ENCODE peak calls at places on chromosomes 2 and 18, in nine cellular contexts. One of them, this sample, is unnamed.

GRCh38 chr18:62643181-62643580 is 72.2 kb upstream of the PHLPP1 start:
- DNase-seq in H7: no peak
- DNase-seq in esophagus squamous epithelium: no peak
- DNase-seq in fibroblast of villous mesenchyme: no peak
- DNase-seq in cardiac muscle cell: no peak
- DNase-seq in tibial artery: no peak
- DNase-seq in fibroblast of the aortic adventitia: no peak
- DNase-seq in CD4-positive, alpha-beta memory T cell: no peak
- DNase-seq in A549: no peak
- DNase-seq in this sample: peak; percentile 71

GRCh38 chr2:238291550-238292281 is 3.3 kb upstream of the PER2 start:
- DNase-seq in H7: no peak
- DNase-seq in esophagus squamous epithelium: no peak
- DNase-seq in fibroblast of villous mesenchyme: no peak
- DNase-seq in cardiac muscle cell: no peak
- DNase-seq in tibial artery: no peak
- DNase-seq in fibroblast of the aortic adventitia: no peak
- DNase-seq in CD4-positive, alpha-beta memory T cell: no peak
- DNase-seq in A549: no peak
- DNase-seq in this sample: no peak

GRCh38 chr2:42227491-42227890 is 58.3 kb downstream of the EML4 start:
- DNase-seq in H7: no peak
- DNase-seq in esophagus squamous epithelium: no peak
- DNase-seq in fibroblast of villous mesenchyme: no peak
- DNase-seq in cardiac muscle cell: no peak
- DNase-seq in tibial artery: no peak
- DNase-seq in fibroblast of the aortic adventitia: no peak
- DNase-seq in CD4-positive, alpha-beta memory T cell: no peak
- DNase-seq in A549: no peak
- DNase-seq in this sample: no peak

GRCh38 chr18:33440011-33440383 is 524 bp downstream of the CCDC178 start:
- DNase-seq in H7: peak; percentile 67
- DNase-seq in esophagus squamous epithelium: no peak
- DNase-seq in fibroblast of villous mesenchyme: peak; percentile 42
- DNase-seq in cardiac muscle cell: peak; percentile 76
- DNase-seq in tibial artery: no peak
- DNase-seq in fibroblast of the aortic adventitia: peak; percentile 52
- DNase-seq in CD4-positive, alpha-beta memory T cell: no peak
- DNase-seq in A549: peak; percentile 48
- DNase-seq in this sample: no peak

GRCh38 chr2:16244153-16244965 is 304.0 kb downstream of the MYCN start:
- DNase-seq in H7: no peak
- DNase-seq in esophagus squamous epithelium: no peak
- DNase-seq in fibroblast of villous mesenchyme: no peak
- DNase-seq in cardiac muscle cell: no peak
- DNase-seq in tibial artery: no peak
- DNase-seq in fibroblast of the aortic adventitia: no peak
- DNase-seq in CD4-positive, alpha-beta memory T cell: no peak
- DNase-seq in A549: no peak
- DNase-seq in this sample: no peak

GRCh38 chr2:10576456-10576855 is 113.3 kb downstream of the NOL10 start:
- DNase-seq in H7: no peak
- DNase-seq in esophagus squamous epithelium: no peak
- DNase-seq in fibroblast of villous mesenchyme: no peak
- DNase-seq in cardiac muscle cell: no peak
- DNase-seq in tibial artery: no peak
- DNase-seq in fibroblast of the aortic adventitia: no peak
- DNase-seq in CD4-positive, alpha-beta memory T cell: no peak
- DNase-seq in A549: no peak
- DNase-seq in this sample: no peak

GRCh38 chr2:241235396-241235795 is 46.9 kb downstream of the ANO7 start:
- DNase-seq in H7: no peak
- DNase-seq in esophagus squamous epithelium: no peak
- DNase-seq in fibroblast of villous mesenchyme: no peak
- DNase-seq in cardiac muscle cell: no peak
- DNase-seq in tibial artery: no peak
- DNase-seq in fibroblast of the aortic adventitia: no peak
- DNase-seq in CD4-positive, alpha-beta memory T cell: no peak
- DNase-seq in A549: no peak
- DNase-seq in this sample: no peak

GRCh38 chr2:217103752-217104540 is 244.1 kb upstream of the TNP1 start:
- DNase-seq in H7: no peak
- DNase-seq in esophagus squamous epithelium: no peak
- DNase-seq in fibroblast of villous mesenchyme: peak; percentile 31
- DNase-seq in cardiac muscle cell: no peak
- DNase-seq in tibial artery: no peak
- DNase-seq in fibroblast of the aortic adventitia: peak; percentile 43
- DNase-seq in CD4-positive, alpha-beta memory T cell: no peak
- DNase-seq in A549: peak; percentile 18
- DNase-seq in this sample: peak; percentile 23

GRCh38 chr2:173647681-173648350 is 293.1 kb downstream of the CDCA7 start:
- DNase-seq in H7: no peak
- DNase-seq in esophagus squamous epithelium: no peak
- DNase-seq in fibroblast of villous mesenchyme: peak; percentile 68
- DNase-seq in cardiac muscle cell: peak; percentile 56
- DNase-seq in tibial artery: no peak
- DNase-seq in fibroblast of the aortic adventitia: peak; percentile 73
- DNase-seq in CD4-positive, alpha-beta memory T cell: no peak
- DNase-seq in A549: no peak
- DNase-seq in this sample: no peak

GRCh38 chr18:12052866-12053265 is 40.8 kb upstream of the ANKRD62 start:
- DNase-seq in H7: no peak
- DNase-seq in esophagus squamous epithelium: no peak
- DNase-seq in fibroblast of villous mesenchyme: no peak
- DNase-seq in cardiac muscle cell: no peak
- DNase-seq in tibial artery: no peak
- DNase-seq in fibroblast of the aortic adventitia: no peak
- DNase-seq in CD4-positive, alpha-beta memory T cell: no peak
- DNase-seq in A549: no peak
- DNase-seq in this sample: no peak

GRCh38 chr18:1292167-1292566 is 387.5 kb downstream of the ADCYAP1 start:
- DNase-seq in H7: no peak
- DNase-seq in esophagus squamous epithelium: no peak
- DNase-seq in fibroblast of villous mesenchyme: no peak
- DNase-seq in cardiac muscle cell: no peak
- DNase-seq in tibial artery: no peak
- DNase-seq in fibroblast of the aortic adventitia: no peak
- DNase-seq in CD4-positive, alpha-beta memory T cell: no peak
- DNase-seq in A549: peak; percentile 2
- DNase-seq in this sample: no peak

GRCh38 chr2:6475155-6475940 is 390.4 kb downstream of the CMPK2 start:
- DNase-seq in H7: no peak
- DNase-seq in esophagus squamous epithelium: no peak
- DNase-seq in fibroblast of villous mesenchyme: no peak
- DNase-seq in cardiac muscle cell: peak; percentile 58
- DNase-seq in tibial artery: no peak
- DNase-seq in fibroblast of the aortic adventitia: no peak
- DNase-seq in CD4-positive, alpha-beta memory T cell: no peak
- DNase-seq in A549: no peak
- DNase-seq in this sample: no peak

GRCh38 chr2:6471419-6471818 is 394.3 kb downstream of the CMPK2 start:
- DNase-seq in H7: no peak
- DNase-seq in esophagus squamous epithelium: no peak
- DNase-seq in fibroblast of villous mesenchyme: no peak
- DNase-seq in cardiac muscle cell: no peak
- DNase-seq in tibial artery: no peak
- DNase-seq in fibroblast of the aortic adventitia: no peak
- DNase-seq in CD4-positive, alpha-beta memory T cell: no peak
- DNase-seq in A549: no peak
- DNase-seq in this sample: no peak

GRCh38 chr2:6470518-6470917 is 395.2 kb downstream of the CMPK2 start:
- DNase-seq in H7: no peak
- DNase-seq in esophagus squamous epithelium: no peak
- DNase-seq in fibroblast of villous mesenchyme: no peak
- DNase-seq in cardiac muscle cell: peak; percentile 47
- DNase-seq in tibial artery: no peak
- DNase-seq in fibroblast of the aortic adventitia: no peak
- DNase-seq in CD4-positive, alpha-beta memory T cell: no peak
- DNase-seq in A549: no peak
- DNase-seq in this sample: no peak

GRCh38 chr2:6480514-6480913 is 385.2 kb downstream of the CMPK2 start:
- DNase-seq in H7: no peak
- DNase-seq in esophagus squamous epithelium: no peak
- DNase-seq in fibroblast of villous mesenchyme: no peak
- DNase-seq in cardiac muscle cell: no peak
- DNase-seq in tibial artery: no peak
- DNase-seq in fibroblast of the aortic adventitia: no peak
- DNase-seq in CD4-positive, alpha-beta memory T cell: no peak
- DNase-seq in A549: no peak
- DNase-seq in this sample: no peak

DNA sequence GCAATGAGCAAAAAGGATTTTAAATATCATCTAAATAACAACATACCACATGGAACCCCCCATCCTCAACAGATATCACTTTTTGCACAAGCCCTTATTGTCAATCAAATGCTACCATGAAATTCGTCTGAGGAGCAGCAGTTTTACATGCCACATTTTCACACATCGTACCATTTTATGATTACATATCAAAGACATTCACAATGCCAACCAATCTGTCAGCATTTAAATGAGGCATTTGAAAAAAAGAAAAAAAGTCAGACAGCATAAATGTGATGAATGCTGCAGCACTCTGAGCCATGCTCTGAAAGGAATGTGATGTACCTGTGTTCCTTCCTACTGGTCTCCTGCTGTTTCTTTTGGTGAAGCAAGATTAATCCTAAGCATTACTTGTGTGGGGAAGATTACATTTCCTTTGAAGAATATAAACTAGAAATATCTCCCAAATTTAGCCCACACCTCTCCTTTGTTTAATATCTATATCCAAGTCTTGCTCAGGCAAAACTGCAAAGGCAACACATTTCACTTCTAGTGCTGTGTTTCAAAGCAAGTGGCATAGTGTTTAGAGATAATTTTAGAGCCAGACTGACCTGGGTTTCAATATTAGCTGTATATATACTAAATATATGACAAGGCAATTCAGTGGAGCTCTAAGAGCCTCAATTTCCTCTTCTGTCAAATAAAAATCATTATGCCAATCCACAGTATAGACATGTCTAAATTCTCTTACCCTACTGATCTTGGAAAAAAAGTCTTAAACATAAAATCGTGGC is 391.2 kb downstream of the CMPK2 start:
- DNase-seq in H7: no peak
- DNase-seq in esophagus squamous epithelium: no peak
- DNase-seq in fibroblast of villous mesenchyme: no peak
- DNase-seq in cardiac muscle cell: no peak
- DNase-seq in tibial artery: no peak
- DNase-seq in fibroblast of the aortic adventitia: no peak
- DNase-seq in CD4-positive, alpha-beta memory T cell: no peak
- DNase-seq in A549: no peak
- DNase-seq in this sample: no peak
- H3K4me3 ChIP-seq in H7: no peak overlapping the region
- H3K4me3 ChIP-seq in esophagus squamous epithelium: no peak overlapping the region
- H3K4me3 ChIP-seq in fibroblast of villous mesenchyme: no peak overlapping the region
- H3K4me3 ChIP-seq in cardiac muscle cell: no peak overlapping the region
- H3K4me3 ChIP-seq in tibial artery: no peak overlapping the region
- H3K4me3 ChIP-seq in fibroblast of the aortic adventitia: no peak overlapping the region
- H3K4me3 ChIP-seq in CD4-positive, alpha-beta memory T cell: no peak overlapping the region
- H3K4me3 ChIP-seq in A549: no peak overlapping the region
- H3K4me3 ChIP-seq in this sample: no peak overlapping the region

GRCh38 chr2:45505138-45505537 is 105.9 kb downstream of the SRBD1 start:
- DNase-seq in H7: no peak
- DNase-seq in esophagus squamous epithelium: no peak
- DNase-seq in fibroblast of villous mesenchyme: no peak
- DNase-seq in cardiac muscle cell: no peak
- DNase-seq in tibial artery: no peak
- DNase-seq in fibroblast of the aortic adventitia: no peak
- DNase-seq in CD4-positive, alpha-beta memory T cell: no peak
- DNase-seq in A549: no peak
- DNase-seq in this sample: no peak

GRCh38 chr2:45510701-45511420 is 100.2 kb downstream of the SRBD1 start:
- DNase-seq in H7: no peak
- DNase-seq in esophagus squamous epithelium: no peak
- DNase-seq in fibroblast of villous mesenchyme: no peak
- DNase-seq in cardiac muscle cell: no peak
- DNase-seq in tibial artery: no peak
- DNase-seq in fibroblast of the aortic adventitia: no peak
- DNase-seq in CD4-positive, alpha-beta memory T cell: no peak
- DNase-seq in A549: no peak
- DNase-seq in this sample: peak; percentile 98

GRCh38 chr2:45506756-45507155 is 104.3 kb downstream of the SRBD1 start:
- DNase-seq in H7: no peak
- DNase-seq in esophagus squamous epithelium: no peak
- DNase-seq in fibroblast of villous mesenchyme: no peak
- DNase-seq in cardiac muscle cell: no peak
- DNase-seq in tibial artery: no peak
- DNase-seq in fibroblast of the aortic adventitia: no peak
- DNase-seq in CD4-positive, alpha-beta memory T cell: no peak
- DNase-seq in A549: no peak
- DNase-seq in this sample: no peak
- H3K4me3 ChIP-seq in H7: no peak overlapping the region
- H3K4me3 ChIP-seq in esophagus squamous epithelium: no peak overlapping the region
- H3K4me3 ChIP-seq in fibroblast of villous mesenchyme: no peak overlapping the region
- H3K4me3 ChIP-seq in cardiac muscle cell: no peak overlapping the region
- H3K4me3 ChIP-seq in tibial artery: no peak overlapping the region
- H3K4me3 ChIP-seq in fibroblast of the aortic adventitia: no peak overlapping the region
- H3K4me3 ChIP-seq in CD4-positive, alpha-beta memory T cell: no peak overlapping the region
- H3K4me3 ChIP-seq in A549: no peak overlapping the region
- H3K4me3 ChIP-seq in this sample: no peak overlapping the region

DNA sequence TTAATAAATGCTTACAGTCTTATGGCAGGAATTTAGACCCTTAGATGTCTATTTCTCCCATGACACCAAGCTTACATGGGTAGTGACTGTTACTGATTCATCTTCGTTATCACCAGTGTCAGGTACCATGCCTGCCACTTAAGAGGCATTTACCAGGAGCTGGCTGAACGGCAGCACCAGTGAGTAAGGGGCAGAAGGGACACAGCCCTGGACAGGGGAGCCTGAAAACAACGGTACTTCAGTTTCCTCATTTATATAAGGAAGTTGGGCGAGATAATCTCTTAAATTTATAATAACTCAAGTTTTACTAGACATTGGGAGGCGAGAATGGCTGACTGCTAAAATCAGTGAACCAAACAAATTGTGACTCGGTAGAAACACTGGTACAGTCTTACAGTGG is 1.2 kb downstream of the COA5 start:
- DNase-seq in H7: no peak
- DNase-seq in esophagus squamous epithelium: no peak
- DNase-seq in fibroblast of villous mesenchyme: no peak
- DNase-seq in cardiac muscle cell: no peak
- DNase-seq in tibial artery: no peak
- DNase-seq in fibroblast of the aortic adventitia: no peak
- DNase-seq in CD4-positive, alpha-beta memory T cell: no peak
- DNase-seq in A549: no peak
- DNase-seq in this sample: no peak
- H3K4me3 ChIP-seq in H7: peak overlapping the region; percentile 99
- H3K4me3 ChIP-seq in esophagus squamous epithelium: peak overlapping the region; percentile 99
- H3K4me3 ChIP-seq in fibroblast of villous mesenchyme: peak overlapping the region; percentile 88
- H3K4me3 ChIP-seq in cardiac muscle cell: peak overlapping the region; percentile 86
- H3K4me3 ChIP-seq in tibial artery: peak overlapping the region; percentile 92
- H3K4me3 ChIP-seq in fibroblast of the aortic adventitia: peak overlapping the region; percentile 97
- H3K4me3 ChIP-seq in CD4-positive, alpha-beta memory T cell: peak overlapping the region; percentile 93
- H3K4me3 ChIP-seq in A549: peak overlapping the region; percentile 82
- H3K4me3 ChIP-seq in this sample: peak overlapping the region; percentile 90

DNA sequence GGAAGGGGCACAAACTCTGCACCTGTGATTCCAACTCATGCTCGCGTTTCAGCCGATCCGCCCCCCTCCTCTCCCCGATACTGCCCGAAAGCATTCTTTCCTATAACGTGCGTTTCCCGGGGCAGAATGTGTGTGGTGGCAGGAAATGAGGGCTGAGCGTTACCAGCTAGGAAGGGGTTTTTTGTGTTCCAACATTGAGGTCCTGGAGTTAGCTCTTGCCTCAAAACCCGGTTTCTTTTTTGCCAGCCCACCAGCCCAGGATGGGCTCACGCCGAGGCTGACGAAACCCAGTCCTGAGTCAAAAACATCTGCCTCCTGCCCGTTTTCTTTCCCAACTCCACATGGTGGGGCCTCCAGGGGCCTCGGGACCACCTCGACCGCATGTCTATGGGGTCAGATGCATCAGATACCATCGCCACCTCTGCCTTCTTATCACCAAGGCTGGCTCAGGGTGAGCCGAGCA is 113.7 kb upstream of the COPS8 start:
- DNase-seq in H7: no peak
- DNase-seq in esophagus squamous epithelium: no peak
- DNase-seq in fibroblast of villous mesenchyme: no peak
- DNase-seq in cardiac muscle cell: no peak
- DNase-seq in tibial artery: no peak
- DNase-seq in fibroblast of the aortic adventitia: no peak
- DNase-seq in CD4-positive, alpha-beta memory T cell: no peak
- DNase-seq in A549: no peak
- DNase-seq in this sample: no peak
- H3K4me3 ChIP-seq in H7: no peak overlapping the region
- H3K4me3 ChIP-seq in esophagus squamous epithelium: no peak overlapping the region
- H3K4me3 ChIP-seq in fibroblast of villous mesenchyme: no peak overlapping the region
- H3K4me3 ChIP-seq in cardiac muscle cell: no peak overlapping the region
- H3K4me3 ChIP-seq in tibial artery: no peak overlapping the region
- H3K4me3 ChIP-seq in fibroblast of the aortic adventitia: no peak overlapping the region
- H3K4me3 ChIP-seq in CD4-positive, alpha-beta memory T cell: no peak overlapping the region
- H3K4me3 ChIP-seq in A549: no peak overlapping the region
- H3K4me3 ChIP-seq in this sample: no peak overlapping the region